ENCODE peak calls at places on chromosomes 4 and X, in six cellular contexts. V, U, Y, E, T and P are unnamed samples.

GRCh38 chrX:68647156-68647957 is at the start of gene STARD8:
- DNase-seq in V (no peak), U (no peak), Y (no peak), E (no peak), T (peak), P (no peak)

GRCh38 chrX:74461384-74461783 is 40.1 kb downstream of the SLC16A2 start:
- DNase-seq in V (no peak), U (no peak), Y (no peak), E (no peak), T (no peak), P (no peak)

GRCh38 chr4:7190668-7191545 is 1.4 kb upstream of the SORCS2 start:
- DNase-seq in V (no peak), U (no peak), Y (no peak), E (no peak), T (no peak), P (no peak)

GRCh38 chr4:48554606-48555005 is 64.6 kb downstream of the ZAR1 start:
- DNase-seq in V (no peak), U (no peak), Y (no peak), E (no peak), T (no peak), P (no peak)

GRCh38 chr4:24209891-24210290 is 320.0 kb upstream of the PPARGC1A start:
- DNase-seq in V (no peak), U (no peak), Y (no peak), E (no peak), T (no peak), P (no peak)

GRCh38 chrX:104270916-104271512 is 16.3 kb upstream of the ESX1 start:
- DNase-seq in V (no peak), U (peak), Y (peak), E (peak), T (peak), P (peak)

GRCh38 chr4:127586922-127587571 is 45.7 kb upstream of the INTU start:
- DNase-seq in V (no peak), U (peak), Y (peak), E (peak), T (peak), P (peak)

GRCh38 chr4:7733201-7733600 is 206.5 kb downstream of the AFAP1 start:
- DNase-seq in V (no peak), U (no peak), Y (no peak), E (no peak), T (no peak), P (no peak)

GRCh38 chrX:123964155-123964554 is 2.6 kb downstream of the STAG2 start:
- DNase-seq in V (no peak), U (peak), Y (no peak), E (no peak), T (no peak), P (no peak)

GRCh38 chr4:46196086-46196485 is 72.2 kb upstream of the GABRG1 start:
- DNase-seq in V (no peak), U (no peak), Y (no peak), E (no peak), T (no peak), P (no peak)

GRCh38 chrX:15947648-15948317 is 93.2 kb upstream of the AP1S2 start:
- DNase-seq in V (no peak), U (no peak), Y (peak), E (no peak), T (peak), P (no peak)

GRCh38 chr4:98646422-98646821 is 12.0 kb downstream of the TSPAN5 start:
- DNase-seq in V (no peak), U (no peak), Y (no peak), E (no peak), T (no peak), P (no peak)

GRCh38 chr4:108651068-108651794 is 832 bp downstream of the OSTC start:
- DNase-seq in V (no peak), U (peak), Y (no peak), E (peak), T (peak), P (no peak)

GRCh38 chrX:119402588-119402987 is 3.5 kb downstream of the SLC25A43 start:
- DNase-seq in V (no peak), U (no peak), Y (no peak), E (no peak), T (no peak), P (no peak)

GRCh38 chrX:11757729-11758399 is at the start of gene MSL3:
- DNase-seq in V (no peak), U (peak), Y (no peak), E (peak), T (peak), P (peak)

GRCh38 chr4:14196141-14196540 is 568.6 kb upstream of the BOD1L1 start:
- DNase-seq in V (no peak), U (no peak), Y (no peak), E (peak), T (no peak), P (peak)

GRCh38 chr4:147825451-147826287 is 93.8 kb downstream of the ARHGAP10 start:
- DNase-seq in V (no peak), U (no peak), Y (no peak), E (no peak), T (no peak), P (no peak)

GRCh38 chr4:107780665-107781064 is 44.1 kb upstream of the SGMS2 start:
- DNase-seq in V (no peak), U (peak), Y (no peak), E (peak), T (no peak), P (peak)

GRCh38 chr4:48223633-48224295 is 45.9 kb downstream of the TEC start:
- DNase-seq in V (no peak), U (no peak), Y (no peak), E (no peak), T (no peak), P (no peak)

GRCh38 chrX:114580336-114580735 is 3.5 kb upstream of the HTR2C start:
- DNase-seq in V (no peak), U (no peak), Y (no peak), E (no peak), T (no peak), P (no peak)

GRCh38 chr4:73599182-73599581 is 21.1 kb downstream of the RASSF6 start:
- DNase-seq in V (no peak), U (no peak), Y (peak), E (no peak), T (peak), P (no peak)

DNA sequence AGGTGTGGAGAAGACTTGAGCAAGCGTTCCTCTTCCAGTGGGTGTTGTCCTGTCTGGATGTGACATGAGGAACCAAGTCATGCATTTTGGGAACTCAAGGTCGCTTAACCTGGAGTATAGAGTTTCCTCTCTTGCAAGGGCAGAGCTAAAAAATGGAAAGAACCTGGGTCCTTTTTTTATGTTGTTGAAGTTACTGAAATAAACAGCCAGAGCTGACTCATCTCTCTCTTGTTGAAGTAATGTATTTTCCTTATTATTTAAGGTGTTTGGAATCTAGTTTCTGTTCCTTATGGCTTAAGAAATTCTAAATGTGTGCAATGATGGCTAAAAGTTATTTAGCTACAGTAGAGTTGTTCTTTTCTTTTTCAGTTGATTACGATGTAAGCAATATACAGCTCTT is 314.5 kb downstream of the CAMK2D start:
- DNase-seq in V (no peak), U (no peak), Y (no peak), E (no peak), T (no peak), P (no peak)
- H3K4me3 ChIP-seq in V (no peak), U (no peak), Y (no peak), E (no peak), T (no peak), P (no peak)

GRCh38 chr4:153789741-153790651 is 1.1 kb upstream of the SFRP2 start:
- DNase-seq in V (no peak), U (no peak), Y (no peak), E (no peak), T (no peak), P (no peak)

GRCh38 chr4:153790962-153791551 is 2.2 kb upstream of the SFRP2 start:
- DNase-seq in V (peak), U (peak), Y (no peak), E (no peak), T (no peak), P (no peak)

GRCh38 chr4:153787156-153787555 is 1.7 kb downstream of the SFRP2 start:
- DNase-seq in V (no peak), U (no peak), Y (no peak), E (no peak), T (no peak), P (no peak)

GRCh38 chr4:153788064-153788418 is 842 bp downstream of the SFRP2 start:
- DNase-seq in V (no peak), U (no peak), Y (no peak), E (no peak), T (no peak), P (no peak)

DNA sequence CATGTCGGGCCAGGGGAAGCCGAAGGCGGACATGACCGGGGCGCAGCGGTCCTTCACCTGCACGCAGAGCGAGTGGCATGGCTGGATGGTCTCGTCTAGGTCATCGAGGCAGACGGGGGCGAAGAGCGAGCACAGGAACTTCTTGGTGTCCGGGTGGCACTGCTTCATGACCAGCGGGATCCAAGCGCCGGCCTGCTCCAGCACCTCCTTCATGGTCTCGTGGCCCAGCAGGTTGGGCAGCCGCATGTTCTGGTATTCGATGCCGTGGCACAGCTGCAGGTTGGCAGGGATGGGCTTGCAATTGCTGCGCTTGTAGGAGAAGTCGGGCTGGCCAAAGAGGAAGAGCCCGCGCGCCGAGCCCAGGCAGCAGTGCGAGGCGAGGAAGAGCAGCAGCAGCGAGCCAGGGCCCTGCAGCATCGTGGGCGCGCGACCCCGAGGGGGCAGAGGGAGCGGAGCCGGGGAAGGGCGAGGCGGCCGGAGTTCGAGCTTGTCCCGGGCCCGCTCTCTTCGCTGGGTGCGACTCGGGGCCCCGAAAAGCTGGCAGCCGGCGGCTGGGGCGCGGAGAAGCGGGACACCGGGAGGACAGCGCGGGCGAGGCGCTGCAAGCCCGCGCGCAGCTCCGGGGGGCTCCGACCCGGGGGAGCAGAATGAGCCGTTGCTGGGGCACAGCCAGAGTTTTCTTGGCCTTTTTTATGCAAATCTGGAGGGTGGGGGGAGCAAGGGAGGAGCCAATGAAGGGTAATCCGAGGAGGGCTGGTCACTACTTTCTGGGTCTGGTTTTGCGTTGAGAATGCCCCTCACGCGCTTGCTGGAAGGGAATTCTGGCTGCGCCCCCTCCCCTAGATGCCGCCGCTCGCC is at the start of gene SFRP2:
- DNase-seq in V (peak), U (no peak), Y (no peak), E (no peak), T (no peak), P (no peak)
- H3K4me3 ChIP-seq in V (no peak), U (no peak), Y (peak), E (no peak), T (no peak), P (no peak)

DNA sequence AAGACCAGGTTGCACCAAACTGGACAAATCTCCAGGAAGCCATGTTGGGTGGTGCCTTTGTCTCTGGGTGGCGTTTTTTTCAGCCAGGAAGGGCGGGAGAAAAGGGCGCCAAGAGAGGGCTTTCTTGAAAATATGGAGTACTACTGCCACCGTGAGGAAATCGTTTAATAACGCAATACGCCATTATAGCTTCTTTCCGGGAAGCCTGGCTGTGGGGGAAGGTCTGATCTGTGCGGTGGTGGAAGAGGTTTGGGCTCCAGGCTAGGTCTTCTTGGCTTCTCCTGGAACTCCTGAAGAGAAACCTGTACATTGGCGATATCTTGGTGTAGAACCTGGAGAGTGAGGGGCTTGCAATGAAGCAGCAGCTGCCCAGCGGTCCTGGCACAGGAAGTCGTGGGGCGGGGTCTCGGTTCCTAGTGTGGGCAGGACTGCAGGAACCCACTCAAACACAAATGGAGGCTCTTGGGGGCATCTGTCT is 202.7 kb downstream of the OR13H1 start:
- DNase-seq in V (peak), U (peak), Y (no peak), E (peak), T (peak), P (peak)
- H3K4me3 ChIP-seq in V (no peak), U (peak), Y (no peak), E (no peak), T (no peak), P (no peak)

DNA sequence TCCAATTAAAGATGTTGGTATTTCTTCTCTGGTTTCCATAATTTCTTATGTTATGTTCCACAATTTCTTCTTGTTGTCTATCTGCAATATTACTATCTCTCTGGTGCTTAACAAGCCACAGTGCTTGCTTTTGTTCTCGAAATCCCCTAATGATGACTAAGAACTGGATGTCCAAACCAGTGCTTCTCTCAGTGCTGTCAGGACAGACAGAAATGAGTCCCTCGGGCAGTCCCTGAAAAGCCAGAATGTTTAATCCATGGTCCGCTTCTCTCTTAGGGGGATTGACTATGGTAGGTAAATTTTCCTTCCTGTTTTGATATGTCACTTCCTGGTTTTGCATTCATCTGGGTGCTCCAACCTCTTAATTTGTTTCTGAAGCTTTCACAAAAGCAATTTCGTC is 321.6 kb upstream of the PCDH10 start:
- DNase-seq in V (no peak), U (no peak), Y (no peak), E (peak), T (no peak), P (no peak)
- H3K4me3 ChIP-seq in V (no peak), U (no peak), Y (no peak), E (no peak), T (no peak), P (no peak)

DNA sequence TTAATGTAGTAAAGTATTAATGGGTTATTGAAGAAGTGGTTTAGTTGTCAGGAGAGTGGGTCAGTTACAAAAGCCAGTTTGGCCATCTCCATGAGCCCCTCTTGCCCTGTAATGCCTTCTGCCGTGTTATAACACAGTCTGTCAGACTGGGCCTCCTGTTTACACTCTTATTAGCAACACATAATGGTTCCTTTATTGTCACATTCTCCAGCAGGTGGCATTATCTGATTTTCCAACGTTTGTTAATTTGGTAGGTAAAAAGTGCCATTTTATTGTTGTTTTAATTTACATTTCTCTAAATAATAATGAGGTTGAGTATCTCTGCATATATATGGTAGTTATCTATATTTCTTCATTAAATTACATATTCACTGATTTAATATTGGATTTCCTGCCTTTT is 560.8 kb downstream of the FGF13 start:
- DNase-seq in V (no peak), U (peak), Y (no peak), E (peak), T (no peak), P (peak)
- H3K4me3 ChIP-seq in V (no peak), U (no peak), Y (no peak), E (no peak), T (no peak), P (no peak)

DNA sequence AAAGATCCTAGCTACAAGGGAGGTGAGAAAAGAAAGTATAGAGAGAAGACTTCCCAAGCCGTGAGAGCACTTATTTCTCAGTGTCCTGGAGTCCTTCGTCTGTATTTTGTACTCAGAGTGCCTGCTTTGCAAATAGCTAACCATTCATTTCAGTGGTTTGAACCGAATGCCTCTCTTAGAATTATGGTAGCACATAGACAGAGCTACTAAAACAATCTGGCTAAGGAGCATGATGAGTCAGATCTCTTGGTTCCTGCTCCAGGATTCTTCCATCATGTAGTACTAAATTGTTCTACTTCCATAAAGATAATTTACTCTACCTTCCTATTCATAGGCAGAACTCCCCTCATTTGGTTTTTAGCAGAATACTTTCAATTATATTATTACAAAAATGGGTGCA is 946.6 kb downstream of the STIM2 start:
- DNase-seq in V (no peak), U (no peak), Y (no peak), E (no peak), T (no peak), P (no peak)
- H3K4me3 ChIP-seq in V (no peak), U (no peak), Y (no peak), E (no peak), T (no peak), P (no peak)

DNA sequence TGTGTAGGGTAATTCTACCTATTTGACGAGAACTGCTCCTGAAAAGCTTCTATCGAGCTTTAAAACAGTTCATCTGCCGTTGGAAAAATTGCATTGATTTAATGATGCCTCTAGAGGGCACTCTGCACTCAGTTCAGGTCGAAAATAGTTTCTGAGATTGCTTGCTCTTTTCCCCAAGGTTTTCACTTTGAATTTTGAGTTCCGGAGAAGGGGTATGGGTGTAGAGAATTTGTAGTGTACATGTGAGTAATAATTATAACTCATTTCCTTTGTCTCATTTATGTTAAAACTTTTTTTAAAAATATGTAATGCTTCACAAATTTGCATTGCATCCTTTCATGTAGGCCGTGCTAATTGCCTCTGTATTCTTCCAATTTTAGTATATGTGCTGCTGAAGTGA is 28.4 kb upstream of the TNIP3 start:
- DNase-seq in V (peak), U (peak), Y (no peak), E (peak), T (no peak), P (peak)
- H3K4me3 ChIP-seq in V (no peak), U (peak), Y (no peak), E (no peak), T (no peak), P (no peak)

DNA sequence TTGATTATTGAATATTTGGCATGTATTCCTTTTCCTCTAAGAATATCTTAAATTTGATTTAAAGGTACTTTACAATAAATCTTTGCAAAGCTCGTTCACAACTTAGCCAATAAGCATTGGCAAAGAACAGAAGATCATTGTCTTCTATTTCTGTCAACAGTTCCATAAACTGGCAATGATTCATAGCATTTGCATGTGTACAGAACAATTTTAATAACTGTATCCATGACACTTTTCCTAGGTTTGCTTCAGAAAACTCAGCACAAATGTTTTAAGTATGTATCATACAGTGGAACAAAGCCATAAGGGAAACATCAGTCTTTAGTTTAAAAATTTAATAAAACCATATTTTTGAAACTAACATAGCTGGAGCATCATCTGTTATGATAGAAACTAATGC is 462.7 kb upstream of the RPS6KA3 start:
- DNase-seq in V (no peak), U (no peak), Y (no peak), E (no peak), T (no peak), P (no peak)
- H3K4me3 ChIP-seq in V (no peak), U (no peak), Y (no peak), E (no peak), T (no peak), P (no peak)